ENCODE peak calls at places on chromosomes 1 and 21, in five cellular contexts. One of them, this sample, is unnamed.

GRCh38 chr1:36560177-36560576 is 77.5 kb upstream of the CSF3R start:
- DNase-seq in small intestine: no peak
- DNase-seq in NCI-H1417: no peak
- DNase-seq in GM23338: no peak
- DNase-seq in A172: no peak
- DNase-seq in this sample: no peak

GRCh38 chr21:45927851-45928850 is 53.4 kb upstream of the COL6A1 start:
- DNase-seq in NCI-H1417: no peak
- DNase-seq in GM23338: no peak
- DNase-seq in A172: no peak
- DNase-seq in small intestine: no peak
- DNase-seq in this sample: no peak

GRCh38 chr1:1101503-1101902 is 14.4 kb downstream of the C1orf159 start:
- DNase-seq in GM23338: no peak
- DNase-seq in A172: no peak
- DNase-seq in NCI-H1417: no peak
- DNase-seq in small intestine: no peak
- DNase-seq in this sample: no peak

GRCh38 chr1:59549903-59550302 is 253.0 kb downstream of the FGGY start:
- DNase-seq in GM23338: no peak
- DNase-seq in A172: no peak
- DNase-seq in NCI-H1417: no peak
- DNase-seq in small intestine: no peak
- DNase-seq in this sample: no peak

GRCh38 chr1:53069663-53070327 is 7.8 kb downstream of the PODN start:
- DNase-seq in GM23338: no peak
- DNase-seq in A172: no peak
- DNase-seq in small intestine: no peak
- DNase-seq in NCI-H1417: no peak
- DNase-seq in this sample: no peak

GRCh38 chr21:46363698-46364097 is 39.7 kb downstream of the PCNT start:
- DNase-seq in A172: no peak
- DNase-seq in NCI-H1417: no peak
- DNase-seq in GM23338: no peak
- DNase-seq in small intestine: no peak
- DNase-seq in this sample: no peak

GRCh38 chr1:14113841-14114567 is 414.0 kb downstream of the PRDM2 start:
- DNase-seq in GM23338: peak; percentile 93
- DNase-seq in A172: peak; percentile 52
- DNase-seq in NCI-H1417: peak; percentile 39
- DNase-seq in small intestine: peak; percentile 13
- DNase-seq in this sample: peak; percentile 15

GRCh38 chr1:27719286-27720251 is 6.2 kb upstream of the FAM76A start:
- DNase-seq in A172: no peak
- DNase-seq in NCI-H1417: no peak
- DNase-seq in small intestine: no peak
- DNase-seq in GM23338: peak; percentile 12
- DNase-seq in this sample: peak; percentile 47

GRCh38 chr1:14994841-14995437 is 158.6 kb upstream of the TMEM51 start:
- DNase-seq in small intestine: no peak
- DNase-seq in A172: no peak
- DNase-seq in NCI-H1417: no peak
- DNase-seq in GM23338: no peak
- DNase-seq in this sample: no peak

GRCh38 chr1:117173711-117174110 is 37.0 kb downstream of the VTCN1 start:
- DNase-seq in small intestine: no peak
- DNase-seq in NCI-H1417: no peak
- DNase-seq in A172: no peak
- DNase-seq in GM23338: no peak
- DNase-seq in this sample: no peak

GRCh38 chr1:37455516-37455915 is 18.9 kb upstream of the ZC3H12A start:
- DNase-seq in small intestine: no peak
- DNase-seq in A172: no peak
- DNase-seq in NCI-H1417: no peak
- DNase-seq in GM23338: no peak
- DNase-seq in this sample: no peak

GRCh38 chr1:205917466-205918248 is 25.6 kb downstream of the SLC26A9 start:
- DNase-seq in small intestine: no peak
- DNase-seq in NCI-H1417: no peak
- DNase-seq in A172: no peak
- DNase-seq in GM23338: no peak
- DNase-seq in this sample: no peak

GRCh38 chr21:18743523-18743922 is 339.9 kb upstream of the TMPRSS15 start:
- DNase-seq in NCI-H1417: no peak
- DNase-seq in GM23338: no peak
- DNase-seq in A172: no peak
- DNase-seq in small intestine: no peak
- DNase-seq in this sample: no peak

GRCh38 chr1:7218210-7218832 is 433.1 kb downstream of the CAMTA1 start:
- DNase-seq in GM23338: peak; percentile 78
- DNase-seq in small intestine: peak; percentile 16
- DNase-seq in NCI-H1417: peak; percentile 30
- DNase-seq in A172: peak; percentile 31
- DNase-seq in this sample: peak; percentile 66

GRCh38 chr1:243264718-243265117 is 8.9 kb downstream of the SDCCAG8 start:
- DNase-seq in A172: peak; percentile 82
- DNase-seq in GM23338: no peak
- DNase-seq in small intestine: no peak
- DNase-seq in NCI-H1417: no peak
- DNase-seq in this sample: no peak

GRCh38 chr21:42513985-42514882 is 582 bp downstream of the SLC37A1 start:
- DNase-seq in GM23338: peak; percentile 88
- DNase-seq in NCI-H1417: peak; percentile 78
- DNase-seq in A172: no peak
- DNase-seq in small intestine: peak; percentile 64
- DNase-seq in this sample: peak; percentile 56

GRCh38 chr1:37926061-37926924 is 20.6 kb downstream of the INPP5B start:
- DNase-seq in A172: no peak
- DNase-seq in small intestine: no peak
- DNase-seq in NCI-H1417: no peak
- DNase-seq in GM23338: no peak
- DNase-seq in this sample: no peak

GRCh38 chr1:27650527-27651175 is 15.7 kb upstream of the FGR start:
- DNase-seq in A172: no peak
- DNase-seq in NCI-H1417: peak; percentile 8
- DNase-seq in small intestine: no peak
- DNase-seq in GM23338: peak; percentile 80
- DNase-seq in this sample: no peak

GRCh38 chr1:223712856-223713494 is 636 bp downstream of the CAPN2 start:
- DNase-seq in GM23338: no peak
- DNase-seq in A172: no peak
- DNase-seq in NCI-H1417: peak; percentile 77
- DNase-seq in small intestine: peak; percentile 49
- DNase-seq in this sample: peak; percentile 47

GRCh38 chr1:190975827-190976226 is 498.2 kb upstream of the BRINP3 start:
- DNase-seq in small intestine: no peak
- DNase-seq in A172: no peak
- DNase-seq in GM23338: no peak
- DNase-seq in NCI-H1417: no peak
- DNase-seq in this sample: no peak

GRCh38 chr1:195065437-195065836 is 1542.8 kb downstream of the KCNT2 start:
- DNase-seq in A172: no peak
- DNase-seq in small intestine: no peak
- DNase-seq in GM23338: no peak
- DNase-seq in NCI-H1417: no peak
- DNase-seq in this sample: no peak

GRCh38 chr1:82994866-82995370 is 1004.0 kb downstream of the TTLL7 start:
- DNase-seq in A172: no peak
- DNase-seq in NCI-H1417: no peak
- DNase-seq in GM23338: no peak
- DNase-seq in small intestine: no peak
- DNase-seq in this sample: no peak

GRCh38 chr1:55481634-55482033 is 266.5 kb upstream of the USP24 start:
- DNase-seq in A172: no peak
- DNase-seq in GM23338: no peak
- DNase-seq in small intestine: no peak
- DNase-seq in NCI-H1417: no peak
- DNase-seq in this sample: no peak

GRCh38 chr1:197998110-197998509 is 80.9 kb downstream of the LHX9 start:
- DNase-seq in NCI-H1417: no peak
- DNase-seq in A172: no peak
- DNase-seq in GM23338: peak; percentile 69
- DNase-seq in small intestine: no peak
- DNase-seq in this sample: no peak

This sample was measured in HT-29.